ENCODE peak calls at places on chromosomes 1 and 21, in ten cellular contexts. S, I, A, Y, Q, X, G, O, M and N are unnamed samples.

GRCh38 chr1:9687120-9687875 is 35.8 kb downstream of the PIK3CD start:
- DNase-seq in G (peak), A (peak), Q (peak), X (no peak), M (peak), I (no peak), S (peak), Y (peak), O (peak), N (peak)

GRCh38 chr1:94926915-94927404 is at the start of gene CNN3:
- DNase-seq in S (peak), M (peak), A (peak), I (no peak), G (peak), Q (peak), O (peak), X (peak), Y (peak), N (peak)

GRCh38 chr1:33560680-33561079 is 88.2 kb downstream of the ZSCAN20 start:
- DNase-seq in G (no peak), X (no peak), I (no peak), M (peak), S (no peak), A (no peak), Q (no peak), O (no peak), Y (no peak), N (no peak)

GRCh38 chr21:45098867-45099266 is 24.5 kb downstream of the ADARB1 start:
- DNase-seq in A (no peak), G (no peak), X (no peak), M (peak), S (no peak), I (no peak), O (no peak), Y (no peak), Q (no peak), N (no peak)

GRCh38 chr1:159915571-159916239 is 9.6 kb downstream of the TAGLN2 start:
- DNase-seq in G (no peak), Q (no peak), X (no peak), O (no peak), S (no peak), I (no peak), A (no peak), M (no peak), Y (no peak), N (no peak)

GRCh38 chr1:53503433-53503925 is 44.3 kb downstream of the DMRTB1 start:
- DNase-seq in S (no peak), Y (no peak), M (no peak), Q (no peak), X (no peak), A (no peak), G (no peak), I (no peak), O (no peak), N (no peak)

GRCh38 chr1:8858888-8859706 is 19.4 kb downstream of the ENO1 start:
- DNase-seq in O (peak), S (peak), A (no peak), Q (peak), G (peak), Y (no peak), M (peak), I (peak), X (peak), N (peak)

GRCh38 chr1:25795955-25796806 is 3.8 kb upstream of the SELENON start:
- DNase-seq in S (no peak), X (no peak), M (no peak), Y (no peak), I (no peak), O (no peak), G (peak), A (no peak), Q (no peak), N (no peak)

GRCh38 chr21:43733529-43734071 is 14.7 kb downstream of the PDXK start:
- DNase-seq in G (peak), M (no peak), I (no peak), O (peak), X (no peak), A (no peak), Q (no peak), S (peak), Y (no peak), N (no peak)

GRCh38 chr1:31679676-31680230 is 24.1 kb downstream of the COL16A1 start:
- DNase-seq in S (no peak), Q (no peak), X (no peak), O (no peak), G (no peak), A (no peak), I (no peak), M (no peak), Y (no peak), N (no peak)

GRCh38 chr1:48674641-48675040 is 102.0 kb downstream of the BEND5 start:
- DNase-seq in S (peak), A (no peak), G (no peak), O (peak), Q (no peak), I (no peak), Y (no peak), M (peak), X (no peak), N (no peak)

GRCh38 chr1:116738673-116739370 is 15.4 kb upstream of the CD2 start:
- DNase-seq in M (no peak), S (no peak), X (no peak), Y (no peak), A (no peak), Q (peak), O (no peak), G (peak), I (no peak), N (no peak)

GRCh38 chr1:152109231-152109997 is 5.8 kb downstream of the TCHH start:
- DNase-seq in X (no peak), G (no peak), M (peak), S (no peak), Y (no peak), A (no peak), Q (no peak), O (peak), I (no peak), N (no peak)

GRCh38 chr1:163928080-163928479 is 606.3 kb downstream of the NUF2 start:
- DNase-seq in O (no peak), S (no peak), A (no peak), I (no peak), M (no peak), Q (no peak), Y (no peak), G (no peak), X (no peak), N (no peak)